ENCODE peak calls at places on chromosomes 3 and 15, in seven cellular contexts. C is activated T-cell treated with anti-CD3 and anti-CD28 coated beads for 1 hour, P is tibial nerve, G is left cardiac atrium, B is body of pancreas, S is GM12891, Y is kidney glomerular epithelial cell. I is an unnamed sample.

GRCh38 chr15:68401496-68402431 is 30.2 kb downstream of the ITGA11 start:
- DNase-seq in C (no peak), P (no peak), G (no peak), B (no peak), S (no peak), Y (no peak), I (no peak)

GRCh38 chr3:11477286-11477935 is 166.3 kb downstream of the VGLL4 start:
- DNase-seq in C (no peak), P (no peak), G (no peak), B (peak), S (no peak), Y (peak), I (no peak)

GRCh38 chr15:66641485-66642313 is 60.3 kb upstream of the SMAD6 start:
- DNase-seq in C (no peak), P (no peak), G (no peak), B (no peak), S (no peak), Y (no peak), I (no peak)

GRCh38 chr3:44584646-44585501 is at the start of gene ZNF660:
- DNase-seq in C (no peak), P (no peak), G (peak), B (peak), S (peak), Y (peak), I (peak)

GRCh38 chr3:126113733-126114132 is 29.8 kb upstream of the SLC41A3 start:
- DNase-seq in C (no peak), P (no peak), G (no peak), B (no peak), S (peak), Y (no peak), I (no peak)

GRCh38 chr3:24386458-24386857 is 108.2 kb downstream of the THRB start:
- DNase-seq in C (no peak), P (no peak), G (no peak), B (no peak), S (no peak), Y (no peak), I (no peak)

GRCh38 chr3:18556503-18556902 is 131.4 kb upstream of the SATB1 start:
- DNase-seq in C (no peak), P (no peak), G (no peak), B (peak), S (no peak), Y (no peak), I (no peak)

GRCh38 chr15:68582864-68583263 is 4.1 kb downstream of the CORO2B start:
- DNase-seq in C (no peak), P (no peak), G (no peak), B (no peak), S (no peak), Y (no peak), I (no peak)

GRCh38 chr3:172750368-172751187 is at the start of gene ECT2:
- DNase-seq in C (peak), P (peak), G (peak), B (peak), S (peak), Y (peak), I (peak)

GRCh38 chr15:42456971-42457370 is 34.0 kb downstream of the ZNF106 start:
- DNase-seq in C (no peak), P (no peak), G (no peak), B (no peak), S (no peak), Y (no peak), I (peak)

GRCh38 chr3:2870714-2871353 is 239.3 kb downstream of the IL5RA start:
- DNase-seq in C (no peak), P (no peak), G (no peak), B (no peak), S (no peak), Y (peak), I (no peak)

GRCh38 chr3:2180661-2181060 is 82.0 kb downstream of the CNTN4 start:
- DNase-seq in C (no peak), P (no peak), G (no peak), B (no peak), S (no peak), Y (no peak), I (no peak)

GRCh38 chr15:57865294-57865693 is 158.8 kb downstream of the POLR2M start:
- DNase-seq in C (no peak), P (no peak), G (no peak), B (no peak), S (no peak), Y (no peak), I (no peak)

GRCh38 chr3:38227989-38228388 is 37.6 kb upstream of the SLC22A13 start:
- DNase-seq in C (no peak), P (no peak), G (no peak), B (no peak), S (no peak), Y (no peak), I (no peak)

GRCh38 chr3:17833786-17834559 is 91.5 kb upstream of the TBC1D5 start:
- DNase-seq in C (no peak), P (no peak), G (no peak), B (no peak), S (no peak), Y (peak), I (no peak)

GRCh38 chr3:175749981-175750380 is 890.8 kb downstream of the NAALADL2 start:
- DNase-seq in C (no peak), P (no peak), G (no peak), B (no peak), S (no peak), Y (no peak), I (no peak)

GRCh38 chr3:182276512-182276911 is 516.8 kb upstream of the ATP11B start:
- DNase-seq in C (no peak), P (no peak), G (no peak), B (no peak), S (no peak), Y (no peak), I (no peak)

GRCh38 chr3:72093270-72093669 is 308.3 kb upstream of the PROK2 start:
- DNase-seq in C (no peak), P (no peak), G (no peak), B (no peak), S (no peak), Y (no peak), I (no peak)

GRCh38 chr3:10782011-10782410 is 34.0 kb upstream of the SLC6A11 start:
- DNase-seq in C (no peak), P (no peak), G (no peak), B (no peak), S (no peak), Y (no peak), I (no peak)

GRCh38 chr15:100818927-100819326 is 60.7 kb upstream of the ALDH1A3 start:
- DNase-seq in C (no peak), P (no peak), G (peak), B (peak), S (no peak), Y (no peak), I (no peak)

GRCh38 chr3:146160233-146160963 is 586 bp downstream of the PLOD2 start:
- DNase-seq in C (no peak), P (peak), G (peak), B (peak), S (no peak), Y (peak), I (peak)

GRCh38 chr3:138921316-138922292 is 25.3 kb downstream of the FOXL2 start:
- DNase-seq in C (no peak), P (no peak), G (no peak), B (no peak), S (no peak), Y (peak), I (no peak)

GRCh38 chr3:195752538-195753331 is 32.0 kb downstream of the MUC20 start:
- DNase-seq in C (no peak), P (no peak), G (peak), B (no peak), S (no peak), Y (no peak), I (no peak)

GRCh38 chr3:185728630-185729334 is 96.1 kb downstream of the IGF2BP2 start:
- DNase-seq in C (no peak), P (no peak), G (no peak), B (no peak), S (no peak), Y (no peak), I (no peak)

GRCh38 chr3:197847866-197848401 is 56.9 kb downstream of the LRCH3 start:
- DNase-seq in C (no peak), P (no peak), G (no peak), B (no peak), S (peak), Y (peak), I (peak)

GRCh38 chr3:63855333-63855940 is 8.2 kb downstream of the THOC7 start:
- DNase-seq in C (no peak), P (no peak), G (no peak), B (no peak), S (no peak), Y (no peak), I (no peak)

GRCh38 chr15:101044625-101045235 is 125.6 kb downstream of the LRRK1 start:
- DNase-seq in C (no peak), P (no peak), G (no peak), B (no peak), S (no peak), Y (no peak), I (no peak)